ENCODE peak calls at places on chromosome 17, in ten cellular contexts. One of them, this sample, is unnamed.
A peak's percentile ranks its signal among the peaks of the same experiment; 100 is the strongest.

GRCh38 chr17:9408381-9408780 is 167.2 kb downstream of the STX8 start:
- DNase-seq in prostate gland: no peak
- DNase-seq in brain microvascular endothelial cell: peak; percentile 15
- DNase-seq in tibial nerve: no peak
- DNase-seq in aorta: no peak
- DNase-seq in Karpas-422: no peak
- DNase-seq in esophagus squamous epithelium: no peak
- DNase-seq in heart left ventricle: no peak
- DNase-seq in hepatocyte: no peak
- DNase-seq in heart right ventricle: no peak
- DNase-seq in this sample: peak; percentile 73

GRCh38 chr17:1710807-1711553 is 803 bp upstream of the TLCD2 start:
- DNase-seq in heart right ventricle: no peak
- DNase-seq in heart left ventricle: no peak
- DNase-seq in esophagus squamous epithelium: no peak
- DNase-seq in brain microvascular endothelial cell: no peak
- DNase-seq in aorta: no peak
- DNase-seq in tibial nerve: no peak
- DNase-seq in prostate gland: no peak
- DNase-seq in Karpas-422: no peak
- DNase-seq in hepatocyte: peak; percentile 32
- DNase-seq in this sample: no peak

GRCh38 chr17:16189791-16190348 is 25.5 kb downstream of the NCOR1 start:
- DNase-seq in Karpas-422: no peak
- DNase-seq in esophagus squamous epithelium: no peak
- DNase-seq in hepatocyte: no peak
- DNase-seq in prostate gland: no peak
- DNase-seq in aorta: no peak
- DNase-seq in tibial nerve: no peak
- DNase-seq in heart right ventricle: no peak
- DNase-seq in brain microvascular endothelial cell: no peak
- DNase-seq in heart left ventricle: no peak
- DNase-seq in this sample: no peak

GRCh38 chr17:14070344-14071007 is 1.2 kb downstream of the COX10 start:
- DNase-seq in hepatocyte: peak; percentile 27
- DNase-seq in prostate gland: no peak
- DNase-seq in esophagus squamous epithelium: no peak
- DNase-seq in Karpas-422: no peak
- DNase-seq in tibial nerve: no peak
- DNase-seq in brain microvascular endothelial cell: no peak
- DNase-seq in aorta: no peak
- DNase-seq in heart right ventricle: no peak
- DNase-seq in heart left ventricle: no peak
- DNase-seq in this sample: no peak

GRCh38 chr17:27600471-27600870 is 30.5 kb upstream of the LGALS9 start:
- DNase-seq in Karpas-422: no peak
- DNase-seq in brain microvascular endothelial cell: no peak
- DNase-seq in heart left ventricle: no peak
- DNase-seq in hepatocyte: no peak
- DNase-seq in tibial nerve: no peak
- DNase-seq in aorta: no peak
- DNase-seq in prostate gland: no peak
- DNase-seq in heart right ventricle: no peak
- DNase-seq in esophagus squamous epithelium: no peak
- DNase-seq in this sample: no peak

GRCh38 chr17:38572665-38573365 is 32.9 kb downstream of the SRCIN1 start:
- DNase-seq in brain microvascular endothelial cell: no peak
- DNase-seq in tibial nerve: no peak
- DNase-seq in hepatocyte: peak; percentile 72
- DNase-seq in Karpas-422: no peak
- DNase-seq in aorta: peak; percentile 73
- DNase-seq in heart left ventricle: no peak
- DNase-seq in prostate gland: no peak
- DNase-seq in heart right ventricle: no peak
- DNase-seq in esophagus squamous epithelium: no peak
- DNase-seq in this sample: no peak

GRCh38 chr17:74380959-74381808 is 13.9 kb downstream of the GPR142 start:
- DNase-seq in prostate gland: no peak
- DNase-seq in tibial nerve: no peak
- DNase-seq in heart left ventricle: no peak
- DNase-seq in Karpas-422: no peak
- DNase-seq in esophagus squamous epithelium: no peak
- DNase-seq in heart right ventricle: no peak
- DNase-seq in brain microvascular endothelial cell: no peak
- DNase-seq in aorta: no peak
- DNase-seq in hepatocyte: no peak
- DNase-seq in this sample: no peak

GRCh38 chr17:64460955-64461354 is 12.0 kb downstream of the MILR1 start:
- DNase-seq in heart left ventricle: peak; percentile 31
- DNase-seq in hepatocyte: no peak
- DNase-seq in heart right ventricle: peak; percentile 45
- DNase-seq in tibial nerve: no peak
- DNase-seq in Karpas-422: no peak
- DNase-seq in prostate gland: no peak
- DNase-seq in esophagus squamous epithelium: no peak
- DNase-seq in aorta: no peak
- DNase-seq in brain microvascular endothelial cell: peak; percentile 47
- DNase-seq in this sample: no peak

GRCh38 chr17:63035271-63035670 is 69.2 kb downstream of the TANC2 start:
- DNase-seq in Karpas-422: no peak
- DNase-seq in heart left ventricle: no peak
- DNase-seq in hepatocyte: no peak
- DNase-seq in brain microvascular endothelial cell: peak; percentile 63
- DNase-seq in prostate gland: no peak
- DNase-seq in esophagus squamous epithelium: no peak
- DNase-seq in aorta: no peak
- DNase-seq in tibial nerve: no peak
- DNase-seq in heart right ventricle: no peak
- DNase-seq in this sample: peak; percentile 88

GRCh38 chr17:39027440-39028035 is 60.3 kb upstream of the FBXO47 start:
- DNase-seq in brain microvascular endothelial cell: no peak
- DNase-seq in aorta: no peak
- DNase-seq in esophagus squamous epithelium: no peak
- DNase-seq in prostate gland: no peak
- DNase-seq in heart right ventricle: peak; percentile 18
- DNase-seq in tibial nerve: no peak
- DNase-seq in heart left ventricle: no peak
- DNase-seq in Karpas-422: no peak
- DNase-seq in hepatocyte: peak; percentile 29
- DNase-seq in this sample: no peak

GRCh38 chr17:2786176-2786881 is 9.9 kb upstream of the RAP1GAP2 start:
- DNase-seq in tibial nerve: peak; percentile 68
- DNase-seq in hepatocyte: peak; percentile 92
- DNase-seq in aorta: peak; percentile 89
- DNase-seq in brain microvascular endothelial cell: peak; percentile 76
- DNase-seq in heart left ventricle: peak; percentile 80
- DNase-seq in esophagus squamous epithelium: no peak
- DNase-seq in Karpas-422: peak; percentile 97
- DNase-seq in prostate gland: peak; percentile 48
- DNase-seq in heart right ventricle: peak; percentile 70
- DNase-seq in this sample: peak; percentile 31
- H3K4me3 ChIP-seq in tibial nerve: no peak overlapping the region
- H3K4me3 ChIP-seq in hepatocyte: no peak overlapping the region
- H3K4me3 ChIP-seq in aorta: no peak overlapping the region
- H3K4me3 ChIP-seq in brain microvascular endothelial cell: no peak overlapping the region
- H3K4me3 ChIP-seq in heart left ventricle: no peak overlapping the region
- H3K4me3 ChIP-seq in esophagus squamous epithelium: peak overlapping the region; percentile 3
- H3K4me3 ChIP-seq in Karpas-422: no peak overlapping the region
- H3K4me3 ChIP-seq in prostate gland: no peak overlapping the region
- H3K4me3 ChIP-seq in heart right ventricle: no peak overlapping the region
- H3K4me3 ChIP-seq in this sample: no peak overlapping the region

GRCh38 chr17:79833110-79833450 is 6.2 kb downstream of the CBX4 start:
- DNase-seq in brain microvascular endothelial cell: no peak
- DNase-seq in heart right ventricle: no peak
- DNase-seq in Karpas-422: peak; percentile 46
- DNase-seq in tibial nerve: no peak
- DNase-seq in aorta: no peak
- DNase-seq in heart left ventricle: no peak
- DNase-seq in esophagus squamous epithelium: no peak
- DNase-seq in hepatocyte: no peak
- DNase-seq in prostate gland: no peak
- DNase-seq in this sample: no peak

GRCh38 chr17:79832211-79833109 is 6.8 kb downstream of the CBX4 start:
- DNase-seq in hepatocyte: peak; percentile 82
- DNase-seq in tibial nerve: no peak
- DNase-seq in aorta: peak; percentile 79
- DNase-seq in brain microvascular endothelial cell: no peak
- DNase-seq in heart right ventricle: peak; percentile 24
- DNase-seq in heart left ventricle: peak; percentile 54
- DNase-seq in esophagus squamous epithelium: no peak
- DNase-seq in Karpas-422: no peak
- DNase-seq in prostate gland: no peak
- DNase-seq in this sample: no peak

GRCh38 chr17:79830303-79830702 is 8.9 kb downstream of the CBX4 start:
- DNase-seq in tibial nerve: no peak
- DNase-seq in heart left ventricle: no peak
- DNase-seq in hepatocyte: no peak
- DNase-seq in brain microvascular endothelial cell: no peak
- DNase-seq in prostate gland: no peak
- DNase-seq in esophagus squamous epithelium: no peak
- DNase-seq in heart right ventricle: no peak
- DNase-seq in Karpas-422: peak; percentile 56
- DNase-seq in aorta: no peak
- DNase-seq in this sample: no peak

GRCh38 chr17:79830763-79831366 is 8.4 kb downstream of the CBX4 start:
- DNase-seq in tibial nerve: no peak
- DNase-seq in prostate gland: no peak
- DNase-seq in esophagus squamous epithelium: no peak
- DNase-seq in brain microvascular endothelial cell: no peak
- DNase-seq in aorta: no peak
- DNase-seq in hepatocyte: no peak
- DNase-seq in heart left ventricle: no peak
- DNase-seq in Karpas-422: no peak
- DNase-seq in heart right ventricle: no peak
- DNase-seq in this sample: no peak

GRCh38 chr17:79831367-79832210 is 7.7 kb downstream of the CBX4 start:
- DNase-seq in Karpas-422: no peak
- DNase-seq in heart right ventricle: peak; percentile 73
- DNase-seq in tibial nerve: peak; percentile 71
- DNase-seq in aorta: peak; percentile 86
- DNase-seq in heart left ventricle: peak; percentile 79
- DNase-seq in esophagus squamous epithelium: no peak
- DNase-seq in prostate gland: peak; percentile 73
- DNase-seq in hepatocyte: peak; percentile 68
- DNase-seq in brain microvascular endothelial cell: no peak
- DNase-seq in this sample: no peak
- H3K4me3 ChIP-seq in Karpas-422: no peak overlapping the region
- H3K4me3 ChIP-seq in heart right ventricle: peak overlapping the region; percentile 1
- H3K4me3 ChIP-seq in tibial nerve: peak overlapping the region; percentile 35
- H3K4me3 ChIP-seq in aorta: no peak overlapping the region
- H3K4me3 ChIP-seq in heart left ventricle: peak overlapping the region; percentile 20
- H3K4me3 ChIP-seq in esophagus squamous epithelium: peak overlapping the region; percentile 58
- H3K4me3 ChIP-seq in prostate gland: no peak overlapping the region
- H3K4me3 ChIP-seq in hepatocyte: no peak overlapping the region
- H3K4me3 ChIP-seq in brain microvascular endothelial cell: no peak overlapping the region
- H3K4me3 ChIP-seq in this sample: no peak overlapping the region

DNA sequence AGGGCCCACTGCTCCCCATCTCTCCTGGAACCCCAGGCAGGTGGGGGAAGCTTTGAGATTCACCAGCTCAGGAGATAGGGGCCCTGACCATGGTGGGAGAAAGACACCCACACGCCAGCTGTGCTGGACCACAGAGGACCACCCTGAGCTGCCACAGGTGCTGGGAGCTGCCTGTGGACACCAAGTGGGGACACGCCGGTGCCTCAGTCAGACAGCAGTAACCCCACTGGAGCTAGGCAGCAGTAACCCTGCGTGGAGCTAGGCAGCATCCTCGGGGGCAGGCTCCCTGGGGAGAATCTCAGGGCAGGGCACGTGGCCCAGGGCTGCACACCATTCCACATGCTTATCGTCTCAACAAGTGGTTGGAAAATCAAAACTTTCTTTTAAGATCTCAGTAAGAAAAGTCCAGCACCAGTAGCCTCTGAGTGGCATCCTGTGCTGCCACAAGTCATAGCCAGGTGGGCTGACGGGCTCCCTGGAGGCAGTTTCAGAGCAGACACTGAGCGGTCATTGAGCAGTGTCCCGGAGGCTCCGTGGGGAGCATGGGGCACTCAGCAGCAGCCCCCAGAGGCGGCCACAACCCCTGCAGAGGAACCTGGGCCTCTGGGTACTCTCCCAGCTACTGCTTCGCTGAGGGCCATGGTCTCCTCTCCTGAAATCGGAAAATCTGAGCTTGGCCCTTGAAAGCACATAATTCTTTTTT is 8.0 kb upstream of the HEXD start:
- DNase-seq in heart left ventricle: no peak
- DNase-seq in brain microvascular endothelial cell: no peak
- DNase-seq in Karpas-422: no peak
- DNase-seq in tibial nerve: no peak
- DNase-seq in heart right ventricle: no peak
- DNase-seq in prostate gland: no peak
- DNase-seq in hepatocyte: no peak
- DNase-seq in aorta: no peak
- DNase-seq in esophagus squamous epithelium: no peak
- DNase-seq in this sample: no peak
- H3K4me3 ChIP-seq in heart left ventricle: no peak overlapping the region
- H3K4me3 ChIP-seq in brain microvascular endothelial cell: no peak overlapping the region
- H3K4me3 ChIP-seq in Karpas-422: no peak overlapping the region
- H3K4me3 ChIP-seq in tibial nerve: no peak overlapping the region
- H3K4me3 ChIP-seq in heart right ventricle: no peak overlapping the region
- H3K4me3 ChIP-seq in prostate gland: no peak overlapping the region
- H3K4me3 ChIP-seq in hepatocyte: no peak overlapping the region
- H3K4me3 ChIP-seq in aorta: no peak overlapping the region
- H3K4me3 ChIP-seq in esophagus squamous epithelium: no peak overlapping the region
- H3K4me3 ChIP-seq in this sample: no peak overlapping the region

DNA sequence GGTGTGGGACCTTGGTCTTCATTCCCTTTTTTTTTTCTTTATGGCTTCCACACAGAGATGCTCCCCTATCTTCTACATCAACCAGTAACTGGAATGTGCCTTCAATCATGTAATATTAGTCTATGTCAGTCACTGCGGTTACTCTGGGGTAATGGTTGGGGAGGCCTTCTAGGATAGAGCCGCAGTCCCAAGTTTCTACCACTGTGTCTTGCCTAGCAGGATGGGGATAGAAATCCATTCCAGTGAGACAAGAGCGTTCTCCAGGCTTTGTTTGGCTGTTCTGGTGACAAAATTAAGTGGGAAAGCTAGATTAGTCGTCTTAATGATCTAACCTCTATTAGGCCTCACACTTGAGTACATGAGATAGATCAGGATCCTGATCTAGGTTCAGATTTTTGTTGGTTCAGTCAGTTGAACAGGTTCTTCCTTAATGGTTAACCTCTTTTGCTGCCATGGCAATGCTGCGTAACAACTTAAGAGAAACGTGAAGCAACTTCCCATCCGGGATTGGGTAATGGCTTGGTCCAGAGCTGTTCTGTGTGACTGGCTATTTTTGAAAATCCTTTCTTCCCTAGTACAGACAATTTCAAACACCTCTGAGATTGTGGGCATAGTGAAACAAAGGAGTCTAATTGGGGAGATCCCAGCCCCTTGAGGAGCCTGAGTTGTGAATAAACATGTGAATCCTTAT is 8.7 kb downstream of the MSL1 start:
- DNase-seq in Karpas-422: no peak
- DNase-seq in heart left ventricle: peak; percentile 32
- DNase-seq in aorta: no peak
- DNase-seq in brain microvascular endothelial cell: no peak
- DNase-seq in hepatocyte: no peak
- DNase-seq in esophagus squamous epithelium: no peak
- DNase-seq in prostate gland: no peak
- DNase-seq in tibial nerve: peak; percentile 74
- DNase-seq in heart right ventricle: peak; percentile 38
- DNase-seq in this sample: no peak
- H3K4me3 ChIP-seq in Karpas-422: no peak overlapping the region
- H3K4me3 ChIP-seq in heart left ventricle: no peak overlapping the region
- H3K4me3 ChIP-seq in aorta: no peak overlapping the region
- H3K4me3 ChIP-seq in brain microvascular endothelial cell: no peak overlapping the region
- H3K4me3 ChIP-seq in hepatocyte: no peak overlapping the region
- H3K4me3 ChIP-seq in esophagus squamous epithelium: no peak overlapping the region
- H3K4me3 ChIP-seq in prostate gland: no peak overlapping the region
- H3K4me3 ChIP-seq in tibial nerve: no peak overlapping the region
- H3K4me3 ChIP-seq in heart right ventricle: no peak overlapping the region
- H3K4me3 ChIP-seq in this sample: no peak overlapping the region

GRCh38 chr17:76146053-76146875 is 5.2 kb upstream of the FOXJ1 start:
- DNase-seq in tibial nerve: no peak
- DNase-seq in prostate gland: no peak
- DNase-seq in heart right ventricle: no peak
- DNase-seq in heart left ventricle: no peak
- DNase-seq in aorta: peak; percentile 43
- DNase-seq in Karpas-422: no peak
- DNase-seq in hepatocyte: no peak
- DNase-seq in brain microvascular endothelial cell: no peak
- DNase-seq in esophagus squamous epithelium: no peak
- DNase-seq in this sample: no peak
- H3K4me3 ChIP-seq in tibial nerve: no peak overlapping the region
- H3K4me3 ChIP-seq in prostate gland: no peak overlapping the region
- H3K4me3 ChIP-seq in heart right ventricle: no peak overlapping the region
- H3K4me3 ChIP-seq in heart left ventricle: no peak overlapping the region
- H3K4me3 ChIP-seq in aorta: no peak overlapping the region
- H3K4me3 ChIP-seq in Karpas-422: no peak overlapping the region
- H3K4me3 ChIP-seq in hepatocyte: no peak overlapping the region
- H3K4me3 ChIP-seq in brain microvascular endothelial cell: no peak overlapping the region
- H3K4me3 ChIP-seq in esophagus squamous epithelium: no peak overlapping the region
- H3K4me3 ChIP-seq in this sample: no peak overlapping the region

This sample was measured in skeletal muscle cell.